ENCODE peak calls at places on chromosomes 13 and 19, in six cellular contexts. S, B, U, C, W and O are unnamed samples.

GRCh38 chr13:101019126-101019525 is 344.5 kb upstream of the TMTC4 start:
- DNase-seq in S (no peak), B (no peak), U (no peak), C (no peak), W (no peak), O (no peak)

GRCh38 chr19:56162258-56162657 is 13.6 kb upstream of the GALP start:
- DNase-seq in S (peak), B (no peak), U (no peak), C (no peak), W (peak), O (no peak)

GRCh38 chr19:2507109-2507508 is 31.2 kb downstream of the GADD45B start:
- DNase-seq in S (no peak), B (no peak), U (peak), C (no peak), W (no peak), O (no peak)

GRCh38 chr13:100789481-100789880 is 114.9 kb upstream of the TMTC4 start:
- DNase-seq in S (no peak), B (no peak), U (no peak), C (peak), W (no peak), O (no peak)

GRCh38 chr19:19459707-19460251 is 54.3 kb downstream of the GATAD2A start:
- DNase-seq in S (no peak), B (peak), U (peak), C (no peak), W (peak), O (no peak)

GRCh38 chr13:77136902-77137420 is 110.0 kb upstream of the FBXL3 start:
- DNase-seq in S (peak), B (no peak), U (no peak), C (no peak), W (no peak), O (no peak)

GRCh38 chr13:60220072-60220471 is 56.3 kb upstream of the DIAPH3 start:
- DNase-seq in S (no peak), B (no peak), U (no peak), C (no peak), W (no peak), O (peak)

GRCh38 chr19:44356383-44357111 is at the start of gene ZNF112:
- DNase-seq in S (peak), B (no peak), U (no peak), C (peak), W (peak), O (peak)

GRCh38 chr19:17718988-17719711 is at the start of gene MAP1S:
- DNase-seq in S (peak), B (peak), U (peak), C (peak), W (peak), O (peak)

GRCh38 chr19:4066176-4066606 is 508 bp downstream of the ZBTB7A start:
- DNase-seq in S (no peak), B (peak), U (no peak), C (no peak), W (no peak), O (no peak)

GRCh38 chr19:11451942-11452813 is 16.7 kb downstream of the PRKCSH start:
- DNase-seq in S (no peak), B (no peak), U (no peak), C (no peak), W (no peak), O (no peak)

GRCh38 chr19:37905936-37906867 is at the start of gene WDR87:
- DNase-seq in S (no peak), B (peak), U (peak), C (peak), W (peak), O (peak)

GRCh38 chr13:95185851-95186250 is 115.4 kb downstream of the ABCC4 start:
- DNase-seq in S (no peak), B (peak), U (peak), C (peak), W (peak), O (no peak)

GRCh38 chr19:41478171-41478570 is 35.2 kb downstream of the ERICH4 start:
- DNase-seq in S (no peak), B (no peak), U (no peak), C (no peak), W (no peak), O (no peak)

GRCh38 chr19:6249296-6249695 is 30.5 kb downstream of the MLLT1 start:
- DNase-seq in S (no peak), B (no peak), U (no peak), C (peak), W (no peak), O (no peak)

GRCh38 chr13:46181799-46182490 is at the start of gene LCP1:
- DNase-seq in S (no peak), B (peak), U (peak), C (no peak), W (peak), O (peak)

GRCh38 chr13:30906411-30906990 is 430 bp downstream of the MEDAG start:
- DNase-seq in S (no peak), B (no peak), U (no peak), C (no peak), W (no peak), O (no peak)

GRCh38 chr13:39676315-39676876 is 20.9 kb downstream of the COG6 start:
- DNase-seq in S (no peak), B (no peak), U (peak), C (peak), W (peak), O (peak)

GRCh38 chr19:17429661-17430101 is 9.8 kb downstream of the MVB12A start:
- DNase-seq in S (no peak), B (no peak), U (no peak), C (no peak), W (no peak), O (no peak)

GRCh38 chr19:48249502-48250014 is 6.2 kb downstream of the CARD8 start:
- DNase-seq in S (no peak), B (peak), U (peak), C (peak), W (peak), O (peak)

GRCh38 chr19:7874080-7874856 is at the start of gene PRR36:
- DNase-seq in S (peak), B (no peak), U (no peak), C (no peak), W (no peak), O (no peak)

GRCh38 chr13:28489536-28489935 is 5.4 kb downstream of the FLT1 start:
- DNase-seq in S (no peak), B (no peak), U (no peak), C (no peak), W (no peak), O (no peak)

GRCh38 chr13:26653310-26653709 is 95.8 kb downstream of the WASF3 start:
- DNase-seq in S (peak), B (no peak), U (no peak), C (no peak), W (no peak), O (no peak)

GRCh38 chr19:45348367-45349125 is 8.0 kb downstream of the KLC3 start:
- DNase-seq in S (no peak), B (no peak), U (no peak), C (no peak), W (no peak), O (no peak)

GRCh38 chr19:53659292-53659691 is 27.5 kb downstream of the DPRX start:
- DNase-seq in S (no peak), B (no peak), U (no peak), C (peak), W (no peak), O (peak)

GRCh38 chr13:104473936-104474335 is 1407.7 kb upstream of the SLC10A2 start:
- DNase-seq in S (peak), B (no peak), U (no peak), C (no peak), W (no peak), O (no peak)

GRCh38 chr13:65677906-65678305 is 1552.2 kb downstream of the PCDH9 start:
- DNase-seq in S (no peak), B (no peak), U (no peak), C (no peak), W (no peak), O (no peak)